ENCODE peak calls at places on chromosomes 13 and 19, in eight cellular contexts. T, L, Z, J, R, Q, P and W are unnamed samples.

GRCh38 chr19:2715470-2716274 is 5.5 kb downstream of the DIRAS1 start:
- DNase-seq in T (no peak), L (no peak), Z (no peak), J (no peak), R (no peak), Q (no peak), P (no peak), W (no peak)

GRCh38 chr19:903266-903797 is 9.7 kb downstream of the R3HDM4 start:
- DNase-seq in T (no peak), L (no peak), Z (no peak), J (no peak), R (no peak), Q (peak), P (no peak), W (no peak)

GRCh38 chr13:48500652-48501197 is 32.2 kb downstream of the RCBTB2 start:
- DNase-seq in T (no peak), L (peak), Z (peak), J (no peak), R (no peak), Q (peak), P (no peak), W (peak)

GRCh38 chr13:74134777-74135305 is 637 bp upstream of the KLF12 start:
- DNase-seq in T (peak), L (no peak), Z (no peak), J (peak), R (no peak), Q (no peak), P (no peak), W (no peak)

GRCh38 chr13:62687727-62688126 is 1272.1 kb upstream of the PCDH20 start:
- DNase-seq in T (no peak), L (no peak), Z (no peak), J (no peak), R (no peak), Q (no peak), P (no peak), W (no peak)

GRCh38 chr13:98595134-98595533 is 18.2 kb upstream of the STK24 start:
- DNase-seq in T (no peak), L (no peak), Z (no peak), J (no peak), R (no peak), Q (no peak), P (no peak), W (no peak)

GRCh38 chr19:16365300-16365996 is 40.8 kb downstream of the KLF2 start:
- DNase-seq in T (no peak), L (no peak), Z (no peak), J (no peak), R (no peak), Q (no peak), P (no peak), W (no peak)

GRCh38 chr19:1809663-1810062 is 2.4 kb downstream of the ATP8B3 start:
- DNase-seq in T (no peak), L (no peak), Z (no peak), J (no peak), R (no peak), Q (no peak), P (no peak), W (no peak)

GRCh38 chr19:49591731-49592485 is 926 bp downstream of the PRR12 start:
- DNase-seq in T (no peak), L (no peak), Z (no peak), J (no peak), R (peak), Q (peak), P (peak), W (no peak)

GRCh38 chr13:102555914-102556553 is 40.8 kb upstream of the TPP2 start:
- DNase-seq in T (no peak), L (peak), Z (no peak), J (no peak), R (no peak), Q (peak), P (no peak), W (no peak)

GRCh38 chr19:49861541-49862410 is 5.6 kb downstream of the PNKP start:
- DNase-seq in T (no peak), L (no peak), Z (no peak), J (no peak), R (peak), Q (no peak), P (no peak), W (no peak)

GRCh38 chr13:99989376-99990044 is 7.9 kb downstream of the ZIC2 start:
- DNase-seq in T (no peak), L (no peak), Z (no peak), J (no peak), R (no peak), Q (no peak), P (no peak), W (no peak)

GRCh38 chr13:50386527-50387123 is 371.4 kb downstream of the KCNRG start:
- DNase-seq in T (no peak), L (no peak), Z (peak), J (no peak), R (no peak), Q (peak), P (no peak), W (peak)

GRCh38 chr13:94988654-94989053 is 276.3 kb upstream of the SOX21 start:
- DNase-seq in T (no peak), L (no peak), Z (no peak), J (no peak), R (no peak), Q (no peak), P (no peak), W (no peak)

GRCh38 chr13:78784017-78784745 is 125.2 kb upstream of the OBI1 start:
- DNase-seq in T (no peak), L (no peak), Z (no peak), J (no peak), R (no peak), Q (no peak), P (no peak), W (no peak)

GRCh38 chr19:364496-365287 is 20.1 kb upstream of the MIER2 start:
- DNase-seq in T (no peak), L (no peak), Z (no peak), J (no peak), R (peak), Q (no peak), P (no peak), W (no peak)

GRCh38 chr13:23822252-23822824 is 66.9 kb downstream of the MIPEP start:
- DNase-seq in T (no peak), L (no peak), Z (no peak), J (no peak), R (no peak), Q (peak), P (no peak), W (no peak)

GRCh38 chr19:46610851-46611770 is 10.0 kb downstream of the CALM3 start:
- DNase-seq in T (no peak), L (no peak), Z (no peak), J (no peak), R (peak), Q (peak), P (no peak), W (no peak)

GRCh38 chr13:30829145-30829544 is 76.9 kb upstream of the MEDAG start:
- DNase-seq in T (no peak), L (peak), Z (no peak), J (no peak), R (no peak), Q (peak), P (no peak), W (no peak)

GRCh38 chr19:48719263-48720171 is at the start of gene MAMSTR:
- DNase-seq in T (no peak), L (no peak), Z (no peak), J (no peak), R (peak), Q (no peak), P (no peak), W (no peak)

GRCh38 chr19:49335071-49335783 is at the start of gene CD37:
- DNase-seq in T (no peak), L (no peak), Z (no peak), J (no peak), R (no peak), Q (no peak), P (peak), W (no peak)

GRCh38 chr19:51337861-51338562 is 3.9 kb downstream of the VSIG10L start:
- DNase-seq in T (no peak), L (no peak), Z (no peak), J (no peak), R (no peak), Q (no peak), P (no peak), W (no peak)
- TF ChIP-seq CTCF in T (no peak), L (no peak), Z (no peak), J (no peak), R (no peak), Q (no peak), P (no peak), W (no peak)

GRCh38 chr13:101545521-101545920 is 93.0 kb downstream of the ITGBL1 start:
- DNase-seq in T (no peak), L (no peak), Z (no peak), J (no peak), R (no peak), Q (no peak), P (no peak), W (no peak)
- TF ChIP-seq CTCF in T (no peak), L (no peak), Z (peak), J (no peak), R (no peak), Q (peak), P (no peak), W (no peak)

DNA sequence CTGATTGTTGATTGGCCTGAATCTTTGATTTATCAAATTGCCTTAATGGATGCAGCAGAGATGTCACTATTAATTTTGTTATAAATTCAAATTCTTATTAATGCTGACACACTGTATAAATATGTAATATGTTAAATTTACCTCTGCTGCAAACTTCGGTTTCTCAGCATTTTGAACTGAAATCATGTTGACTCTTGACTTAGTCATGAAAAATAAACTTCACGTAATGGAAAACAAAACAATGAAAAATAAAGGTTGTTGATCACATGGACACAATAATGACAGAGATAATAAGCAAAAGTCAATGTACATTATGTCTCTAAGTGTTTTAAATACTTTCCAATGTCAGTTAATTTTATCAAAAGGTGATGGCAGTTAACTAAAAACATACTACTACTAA is 827.6 kb downstream of the PCDH9 start:
- DNase-seq in T (no peak), L (no peak), Z (no peak), J (no peak), R (no peak), Q (no peak), P (no peak), W (no peak)
- TF ChIP-seq CTCF in T (no peak), L (no peak), Z (no peak), J (no peak), R (no peak), Q (no peak), P (no peak), W (no peak)

GRCh38 chr19:18322759-18323460 is at the start of gene LSM4:
- DNase-seq in T (peak), L (peak), Z (peak), J (peak), R (peak), Q (peak), P (peak), W (peak)
- TF ChIP-seq CTCF in T (peak), L (no peak), Z (peak), J (no peak), R (no peak), Q (peak), P (no peak), W (peak)

GRCh38 chr13:77623797-77624196 is 73.7 kb upstream of the SLAIN1 start:
- DNase-seq in T (no peak), L (no peak), Z (no peak), J (no peak), R (no peak), Q (no peak), P (no peak), W (no peak)
- TF ChIP-seq CTCF in T (no peak), L (no peak), Z (no peak), J (no peak), R (no peak), Q (no peak), P (no peak), W (no peak)

GRCh38 chr13:44967656-44968451 is 21.4 kb downstream of the NUFIP1 start:
- DNase-seq in T (no peak), L (no peak), Z (no peak), J (no peak), R (no peak), Q (peak), P (no peak), W (no peak)
- TF ChIP-seq CTCF in T (peak), L (no peak), Z (peak), J (no peak), R (no peak), Q (peak), P (no peak), W (peak)

DNA sequence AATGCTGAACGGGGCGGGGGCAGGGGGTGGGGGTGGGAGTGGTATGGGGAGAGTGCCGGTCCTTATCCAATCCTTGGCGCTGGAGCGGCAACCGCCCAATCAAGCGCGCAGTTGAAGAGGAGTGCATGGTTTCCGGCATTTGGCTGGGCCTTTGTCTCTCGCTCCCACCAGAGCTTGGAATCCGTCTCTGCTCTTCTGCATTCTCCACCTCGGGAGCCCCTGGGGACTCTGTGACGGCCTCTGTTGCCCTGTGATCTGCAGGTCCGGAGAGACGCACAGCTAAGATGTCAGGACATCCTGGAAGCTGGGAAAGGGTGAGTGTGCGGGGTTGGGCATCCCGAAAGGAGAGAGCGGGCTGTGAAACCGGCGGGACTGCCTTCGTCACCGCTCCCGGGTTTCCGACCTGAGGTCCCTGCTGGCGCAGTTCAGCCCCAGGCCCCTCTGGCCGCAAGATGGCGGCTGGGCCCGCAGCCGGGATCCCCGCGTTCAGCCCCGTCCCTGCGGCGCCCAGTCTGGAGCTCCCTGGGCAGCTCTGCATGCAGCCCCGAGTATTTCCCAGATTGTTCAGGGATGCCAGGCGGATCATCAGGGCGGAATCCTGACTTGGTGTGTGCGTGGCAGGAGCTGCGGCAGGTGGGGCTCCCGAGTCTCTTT is 53.6 kb upstream of the ZNF254 start:
- DNase-seq in T (peak), L (peak), Z (peak), J (peak), R (peak), Q (peak), P (peak), W (peak)
- TF ChIP-seq CTCF in T (no peak), L (no peak), Z (no peak), J (no peak), R (no peak), Q (no peak), P (no peak), W (no peak)

DNA sequence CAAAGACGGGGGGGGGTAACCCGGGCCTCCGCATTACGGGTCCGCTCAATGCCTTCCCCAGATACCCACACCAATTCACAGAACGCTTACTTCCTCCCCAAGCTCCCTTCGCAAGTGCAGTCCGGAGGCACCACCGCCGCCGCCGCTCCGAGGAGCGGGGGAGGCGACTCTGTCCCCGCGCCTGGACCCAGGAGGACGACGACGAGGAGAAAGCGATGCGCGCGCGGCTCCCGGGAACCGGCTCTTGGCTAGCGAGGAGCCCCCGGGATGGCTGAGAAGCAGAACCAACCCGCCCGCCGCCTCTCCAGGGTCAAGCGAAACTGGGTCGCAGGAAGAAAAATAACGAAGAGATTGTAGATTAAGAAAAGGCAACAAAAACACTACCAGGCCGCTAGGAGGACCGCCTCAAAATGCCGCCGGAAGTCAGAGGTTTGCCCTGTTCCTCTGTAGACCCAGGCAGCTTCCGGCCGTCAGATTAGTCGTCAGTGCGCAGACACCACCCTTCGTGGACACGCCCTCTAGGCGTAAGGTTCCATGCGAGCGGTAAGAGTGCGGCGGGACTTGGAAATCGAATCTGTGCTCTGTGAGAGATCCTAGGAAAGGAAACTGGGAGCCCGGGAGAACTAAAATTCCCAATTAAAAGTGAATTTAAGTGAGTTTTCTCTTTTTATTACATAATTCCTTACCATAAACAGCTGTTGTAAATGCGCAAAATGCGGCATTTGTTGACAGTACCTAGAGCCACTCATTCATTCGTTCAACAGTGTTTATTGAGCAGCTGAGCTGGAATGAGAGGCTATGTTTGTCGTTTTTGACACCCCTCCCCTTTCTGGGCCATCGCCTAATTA is at the start of gene ZC3H13:
- DNase-seq in T (peak), L (peak), Z (peak), J (peak), R (peak), Q (peak), P (peak), W (peak)
- TF ChIP-seq CTCF in T (peak), L (peak), Z (peak), J (peak), R (no peak), Q (peak), P (no peak), W (peak)

GRCh38 chr19:4831351-4832340 is at the start of gene TICAM1:
- DNase-seq in T (peak), L (no peak), Z (no peak), J (no peak), R (peak), Q (peak), P (peak), W (no peak)

GRCh38 chr19:4832776-4833175 is 1.3 kb upstream of the TICAM1 start:
- DNase-seq in T (no peak), L (no peak), Z (no peak), J (no peak), R (no peak), Q (no peak), P (no peak), W (no peak)

GRCh38 chr19:4830768-4831265 is 695 bp downstream of the TICAM1 start:
- DNase-seq in T (no peak), L (no peak), Z (no peak), J (no peak), R (no peak), Q (no peak), P (no peak), W (no peak)

GRCh38 chr19:4830332-4830731 is 1.2 kb downstream of the TICAM1 start:
- DNase-seq in T (no peak), L (no peak), Z (no peak), J (no peak), R (no peak), Q (no peak), P (no peak), W (no peak)

DNA sequence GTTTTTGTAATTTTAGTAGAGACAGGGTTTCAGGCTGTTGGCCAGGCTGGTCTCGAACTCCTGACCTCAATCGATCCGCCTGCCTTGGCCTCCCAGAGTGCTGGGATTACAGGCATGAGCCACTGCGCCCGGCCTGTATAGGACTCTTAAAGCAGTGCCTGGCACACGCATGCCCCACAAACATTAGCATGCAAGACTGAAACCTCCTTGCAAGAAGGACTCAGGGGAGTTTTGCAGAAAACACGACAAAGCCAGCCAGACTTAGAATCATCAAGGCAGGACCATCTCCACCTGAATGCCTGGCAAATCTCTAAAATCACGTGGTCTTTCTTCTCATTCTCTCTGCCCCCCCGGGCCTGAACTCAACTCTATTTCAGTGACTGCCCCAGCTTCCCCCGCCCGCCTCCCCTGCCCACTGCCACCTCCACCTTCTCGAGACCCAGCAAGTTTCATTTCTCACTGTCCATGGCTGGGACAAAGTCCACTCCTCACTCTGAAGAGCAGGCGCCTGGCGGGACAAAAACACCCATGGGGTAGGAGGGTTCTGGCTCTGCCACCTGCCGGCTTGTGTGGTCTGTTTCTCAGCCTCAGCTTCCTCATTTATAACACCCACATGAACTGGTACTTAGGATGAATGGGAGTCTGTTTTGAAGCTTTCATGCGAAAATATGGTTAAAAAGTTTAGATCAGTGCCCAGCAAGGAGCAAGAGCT is 2.4 kb downstream of the TICAM1 start:
- DNase-seq in T (no peak), L (no peak), Z (no peak), J (no peak), R (no peak), Q (no peak), P (no peak), W (no peak)
- TF ChIP-seq CTCF in T (no peak), L (no peak), Z (no peak), J (no peak), R (no peak), Q (no peak), P (no peak), W (no peak)